ENCODE peak calls at places on chromosomes 5 and 9, in five cellular contexts. Y is G401, V is occipital lobe, M is fibroblast of lung, J is NCI-H2081. K is an unnamed sample.

GRCh38 chr9:8401961-8402701 is 602.6 kb upstream of the DMAC1 start:
- DNase-seq in Y (no peak), V (no peak), M (no peak), J (peak), K (no peak)

GRCh38 chr5:157387683-157388093 is 72.3 kb upstream of the NIPAL4 start:
- DNase-seq in Y (peak), V (peak), M (peak), J (no peak), K (no peak)

GRCh38 chr5:148759101-148759500 is 67.3 kb upstream of the ADRB2 start:
- DNase-seq in Y (no peak), V (no peak), M (no peak), J (no peak), K (no peak)

GRCh38 chr9:114505187-114506081 is at the start of gene WHRN:
- DNase-seq in Y (peak), V (peak), M (peak), J (peak), K (peak)

GRCh38 chr5:124744170-124744911 is 2.1 kb downstream of the ZNF608 start:
- DNase-seq in Y (peak), V (peak), M (peak), J (peak), K (no peak)

GRCh38 chr5:1542755-1543154 is 19.0 kb upstream of the LPCAT1 start:
- DNase-seq in Y (no peak), V (no peak), M (peak), J (no peak), K (peak)

GRCh38 chr9:97293207-97293721 is 14.2 kb upstream of the CCDC180 start:
- DNase-seq in Y (peak), V (no peak), M (peak), J (no peak), K (no peak)

GRCh38 chr9:92668746-92669526 is 995 bp downstream of the IPPK start:
- DNase-seq in Y (peak), V (no peak), M (peak), J (no peak), K (peak)

GRCh38 chr5:32512916-32513315 is 68.4 kb upstream of the ZFR start:
- DNase-seq in Y (no peak), V (no peak), M (no peak), J (no peak), K (no peak)

GRCh38 chr5:23977996-23978395 is 470.6 kb downstream of the PRDM9 start:
- DNase-seq in Y (no peak), V (no peak), M (no peak), J (no peak), K (no peak)

GRCh38 chr9:115115924-115116323 is 2.0 kb downstream of the TNC start:
- DNase-seq in Y (no peak), V (no peak), M (peak), J (no peak), K (no peak)

GRCh38 chr5:154445422-154446182 is at the start of gene SAP30L:
- DNase-seq in Y (peak), V (peak), M (peak), J (peak), K (peak)

GRCh38 chr5:74452851-74453250 is 187.7 kb downstream of the ENC1 start:
- DNase-seq in Y (no peak), V (no peak), M (no peak), J (no peak), K (no peak)

GRCh38 chr9:23492126-23493002 is 333.7 kb downstream of the ELAVL2 start:
- DNase-seq in Y (peak), V (no peak), M (peak), J (peak), K (peak)

GRCh38 chr5:96326902-96327301 is 106.1 kb downstream of the PCSK1 start:
- DNase-seq in Y (no peak), V (no peak), M (no peak), J (no peak), K (no peak)

GRCh38 chr5:92641031-92641962 is 939.7 kb downstream of the NR2F1-AS1 start:
- DNase-seq in Y (peak), V (no peak), M (peak), J (peak), K (peak)